ENCODE peak calls at places on chromosomes 11 and 22, in five cellular contexts. J is mesendoderm, G is EL, B is colonic mucosa, L is neural crest cell. D is an unnamed sample.

GRCh38 chr11:17988465-17988864 is 24.4 kb downstream of the SERGEF start:
- DNase-seq in B (no peak), G (no peak), J (no peak), L (no peak), D (no peak)

GRCh38 chr11:13042873-13043338 is 33.8 kb downstream of the RASSF10 start:
- DNase-seq in B (no peak), L (no peak), G (no peak), J (peak), D (no peak)

GRCh38 chr11:71447791-71448256 is 369 bp downstream of the DHCR7 start:
- DNase-seq in L (peak), B (peak), J (peak), G (peak), D (no peak)

GRCh38 chr22:44413211-44413610 is 84.8 kb downstream of the RTL6 start:
- DNase-seq in B (no peak), J (no peak), G (no peak), L (no peak), D (no peak)

GRCh38 chr11:69201764-69202370 is 46.1 kb downstream of the SMIM38 start:
- DNase-seq in L (no peak), J (no peak), G (no peak), B (no peak), D (no peak)

GRCh38 chr11:76173663-76174062 is 32.6 kb downstream of the WNT11 start:
- DNase-seq in L (no peak), G (no peak), J (no peak), B (no peak), D (no peak)

GRCh38 chr11:68956142-68956541 is 24.6 kb downstream of the MRGPRD start:
- DNase-seq in J (peak), G (no peak), L (peak), B (no peak), D (no peak)

GRCh38 chr22:36781656-36782627 is 6.0 kb upstream of the IFT27 start:
- DNase-seq in J (peak), L (peak), G (peak), B (peak), D (peak)

GRCh38 chr11:124756753-124757227 is 4.7 kb upstream of the VSIG2 start:
- DNase-seq in G (no peak), B (no peak), L (no peak), J (no peak), D (no peak)

GRCh38 chr11:57251491-57252104 is 14.5 kb upstream of the APLNR start:
- DNase-seq in J (no peak), L (no peak), G (no peak), B (no peak), D (no peak)

GRCh38 chr11:31757245-31757835 is 53.8 kb downstream of the PAX6 start:
- DNase-seq in J (no peak), L (no peak), G (no peak), B (no peak), D (no peak)

GRCh38 chr11:1194977-1195689 is 27.7 kb upstream of the MUC5B start:
- DNase-seq in L (no peak), G (no peak), B (no peak), J (no peak), D (no peak)

GRCh38 chr22:29393019-29393608 is 4.7 kb upstream of the AP1B1 start:
- DNase-seq in G (no peak), B (no peak), L (no peak), J (no peak), D (no peak)

GRCh38 chr22:29311468-29312217 is 3.9 kb downstream of the RASL10A start:
- DNase-seq in L (no peak), G (no peak), J (no peak), B (no peak), D (no peak)

GRCh38 chr22:30127749-30128166 is 47.5 kb downstream of the HORMAD2 start:
- DNase-seq in G (peak), L (no peak), J (no peak), B (no peak), D (no peak)